ENCODE peak calls at places on chromosomes 2 and 18, in seven cellular contexts. One of them, this sample, is unnamed.

GRCh38 chr18:40072761-40073160 is 1882.3 kb upstream of the PIK3C3 start:
- DNase-seq in WTC11: no peak
- DNase-seq in HCT116: no peak
- DNase-seq in K562: no peak
- DNase-seq in HepG2: no peak
- DNase-seq in H1: no peak
- DNase-seq in GM12878: no peak
- DNase-seq in this sample: no peak

GRCh38 chr2:11180653-11181052 is 25.4 kb downstream of the SLC66A3 start:
- DNase-seq in WTC11: no peak
- DNase-seq in HCT116: no peak
- DNase-seq in K562: no peak
- DNase-seq in HepG2: no peak
- DNase-seq in H1: no peak
- DNase-seq in GM12878: no peak
- DNase-seq in this sample: no peak

GRCh38 chr18:34023471-34023870 is 201.2 kb downstream of the NOL4 start:
- DNase-seq in WTC11: no peak
- DNase-seq in HCT116: no peak
- DNase-seq in K562: no peak
- DNase-seq in HepG2: no peak
- DNase-seq in H1: peak
- DNase-seq in GM12878: no peak
- DNase-seq in this sample: no peak

GRCh38 chr18:11251891-11252270 is 102.5 kb upstream of the PIEZO2 start:
- DNase-seq in WTC11: no peak
- DNase-seq in HCT116: no peak
- DNase-seq in K562: no peak
- DNase-seq in HepG2: no peak
- DNase-seq in H1: no peak
- DNase-seq in GM12878: no peak
- DNase-seq in this sample: no peak

GRCh38 chr2:64818650-64819032 is 164.9 kb upstream of the SERTAD2 start:
- DNase-seq in WTC11: no peak
- DNase-seq in HCT116: no peak
- DNase-seq in K562: no peak
- DNase-seq in HepG2: no peak
- DNase-seq in H1: no peak
- DNase-seq in GM12878: no peak
- DNase-seq in this sample: no peak

GRCh38 chr2:14761118-14761517 is 128.6 kb downstream of the LRATD1 start:
- DNase-seq in WTC11: no peak
- DNase-seq in HCT116: no peak
- DNase-seq in K562: no peak
- DNase-seq in HepG2: no peak
- DNase-seq in H1: no peak
- DNase-seq in GM12878: no peak
- DNase-seq in this sample: no peak

GRCh38 chr2:11573418-11574175 is 39.8 kb downstream of the GREB1 start:
- DNase-seq in WTC11: peak
- DNase-seq in HCT116: no peak
- DNase-seq in K562: no peak
- DNase-seq in HepG2: no peak
- DNase-seq in H1: no peak
- DNase-seq in GM12878: no peak
- DNase-seq in this sample: no peak

GRCh38 chr2:128727914-128728313 is 409.2 kb upstream of the HS6ST1 start:
- DNase-seq in WTC11: no peak
- DNase-seq in HCT116: no peak
- DNase-seq in K562: no peak
- DNase-seq in HepG2: no peak
- DNase-seq in H1: no peak
- DNase-seq in GM12878: no peak
- DNase-seq in this sample: no peak

GRCh38 chr18:6994053-6994452 is 123.5 kb downstream of the LAMA1 start:
- DNase-seq in WTC11: no peak
- DNase-seq in HCT116: no peak
- DNase-seq in K562: no peak
- DNase-seq in HepG2: no peak
- DNase-seq in H1: no peak
- DNase-seq in GM12878: no peak
- DNase-seq in this sample: no peak

GRCh38 chr2:225100269-225100668 is 58.0 kb upstream of the DOCK10 start:
- DNase-seq in WTC11: no peak
- DNase-seq in HCT116: no peak
- DNase-seq in K562: no peak
- DNase-seq in HepG2: no peak
- DNase-seq in H1: no peak
- DNase-seq in GM12878: no peak
- DNase-seq in this sample: no peak

GRCh38 chr2:27095745-27096651 is 9.4 kb downstream of the KHK start:
- DNase-seq in WTC11: peak
- DNase-seq in HCT116: no peak
- DNase-seq in K562: peak
- DNase-seq in HepG2: peak
- DNase-seq in H1: no peak
- DNase-seq in GM12878: no peak
- DNase-seq in this sample: peak

GRCh38 chr2:240629419-240629967 is 4.2 kb downstream of the GPR35 start:
- DNase-seq in WTC11: no peak
- DNase-seq in HCT116: no peak
- DNase-seq in K562: no peak
- DNase-seq in HepG2: no peak
- DNase-seq in H1: no peak
- DNase-seq in GM12878: no peak
- DNase-seq in this sample: no peak

GRCh38 chr2:19675856-19676460 is 225.8 kb downstream of the TTC32 start:
- DNase-seq in WTC11: no peak
- DNase-seq in HCT116: no peak
- DNase-seq in K562: no peak
- DNase-seq in HepG2: no peak
- DNase-seq in H1: no peak
- DNase-seq in GM12878: no peak
- DNase-seq in this sample: no peak

GRCh38 chr2:106366145-106366544 is 102.1 kb downstream of the RGPD3 start:
- DNase-seq in WTC11: no peak
- DNase-seq in HCT116: no peak
- DNase-seq in K562: no peak
- DNase-seq in HepG2: no peak
- DNase-seq in H1: no peak
- DNase-seq in GM12878: no peak
- DNase-seq in this sample: no peak

GRCh38 chr2:166092889-166093288 is 34.9 kb downstream of the SCN1A start:
- DNase-seq in WTC11: no peak
- DNase-seq in HCT116: no peak
- DNase-seq in K562: no peak
- DNase-seq in HepG2: no peak
- DNase-seq in H1: no peak
- DNase-seq in GM12878: no peak
- DNase-seq in this sample: no peak

GRCh38 chr18:5627756-5628511 is 84.1 kb upstream of the EPB41L3 start:
- DNase-seq in WTC11: no peak
- DNase-seq in HCT116: no peak
- DNase-seq in K562: no peak
- DNase-seq in HepG2: no peak
- DNase-seq in H1: no peak
- DNase-seq in GM12878: no peak
- DNase-seq in this sample: peak

GRCh38 chr2:158024288-158024898 is 77.3 kb upstream of the UPP2 start:
- DNase-seq in WTC11: peak
- DNase-seq in HCT116: no peak
- DNase-seq in K562: peak
- DNase-seq in HepG2: peak
- DNase-seq in H1: no peak
- DNase-seq in GM12878: no peak
- DNase-seq in this sample: peak

GRCh38 chr18:75553021-75553420 is 125.5 kb upstream of the SMIM21 start:
- DNase-seq in WTC11: no peak
- DNase-seq in HCT116: no peak
- DNase-seq in K562: no peak
- DNase-seq in HepG2: no peak
- DNase-seq in H1: no peak
- DNase-seq in GM12878: no peak
- DNase-seq in this sample: no peak

GRCh38 chr2:117523267-117523666 is 291.2 kb upstream of the DDX18 start:
- DNase-seq in WTC11: no peak
- DNase-seq in HCT116: no peak
- DNase-seq in K562: peak
- DNase-seq in HepG2: no peak
- DNase-seq in H1: no peak
- DNase-seq in GM12878: no peak
- DNase-seq in this sample: no peak

GRCh38 chr2:219404954-219405353 is 13.2 kb upstream of the DES start:
- DNase-seq in WTC11: peak
- DNase-seq in HCT116: no peak
- DNase-seq in K562: no peak
- DNase-seq in HepG2: no peak
- DNase-seq in H1: no peak
- DNase-seq in GM12878: no peak
- DNase-seq in this sample: no peak
- TF ChIP-seq SP1 in WTC11: no peak
- TF ChIP-seq SP1 in HCT116: no peak
- TF ChIP-seq SP1 in K562: no peak
- TF ChIP-seq SP1 in HepG2: no peak
- TF ChIP-seq SP1 in H1: no peak
- TF ChIP-seq SP1 in GM12878: no peak
- TF ChIP-seq SP1 in this sample: no peak

GRCh38 chr2:51218057-51218456 is 186.1 kb upstream of the NRXN1 start:
- DNase-seq in WTC11: no peak
- DNase-seq in HCT116: no peak
- DNase-seq in K562: no peak
- DNase-seq in HepG2: no peak
- DNase-seq in H1: no peak
- DNase-seq in GM12878: no peak
- DNase-seq in this sample: no peak

GRCh38 chr2:51222106-51222505 is 190.2 kb upstream of the NRXN1 start:
- DNase-seq in WTC11: no peak
- DNase-seq in HCT116: no peak
- DNase-seq in K562: no peak
- DNase-seq in HepG2: no peak
- DNase-seq in H1: no peak
- DNase-seq in GM12878: no peak
- DNase-seq in this sample: no peak

GRCh38 chr2:51220606-51221005 is 188.7 kb upstream of the NRXN1 start:
- DNase-seq in WTC11: no peak
- DNase-seq in HCT116: no peak
- DNase-seq in K562: no peak
- DNase-seq in HepG2: no peak
- DNase-seq in H1: no peak
- DNase-seq in GM12878: no peak
- DNase-seq in this sample: no peak

GRCh38 chr2:51220080-51220479 is 188.1 kb upstream of the NRXN1 start:
- DNase-seq in WTC11: no peak
- DNase-seq in HCT116: no peak
- DNase-seq in K562: no peak
- DNase-seq in HepG2: no peak
- DNase-seq in H1: no peak
- DNase-seq in GM12878: no peak
- DNase-seq in this sample: no peak

DNA sequence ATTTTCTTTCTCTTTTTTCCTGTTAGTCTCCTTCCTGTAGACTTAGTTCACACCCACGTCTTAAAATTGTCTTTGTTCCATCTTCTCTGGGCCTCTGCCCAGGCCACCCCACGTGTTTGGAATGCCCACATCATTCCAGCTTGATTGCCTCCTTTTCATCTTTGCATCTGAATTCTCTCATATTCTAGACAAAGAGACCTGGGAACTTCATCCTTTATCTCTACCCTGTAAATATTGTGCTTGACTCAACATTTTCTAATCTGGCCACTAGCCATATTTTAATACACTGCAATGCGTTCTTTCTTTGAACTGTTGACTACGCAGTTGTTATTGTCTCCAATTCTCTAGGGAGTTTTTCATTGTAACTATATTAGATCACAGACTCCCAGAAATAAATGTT is 187.5 kb upstream of the NRXN1 start:
- DNase-seq in WTC11: no peak
- DNase-seq in HCT116: no peak
- DNase-seq in K562: no peak
- DNase-seq in HepG2: no peak
- DNase-seq in H1: no peak
- DNase-seq in GM12878: no peak
- DNase-seq in this sample: no peak
- TF ChIP-seq SP1 in WTC11: no peak
- TF ChIP-seq SP1 in HCT116: no peak
- TF ChIP-seq SP1 in K562: no peak
- TF ChIP-seq SP1 in HepG2: no peak
- TF ChIP-seq SP1 in H1: no peak
- TF ChIP-seq SP1 in GM12878: no peak
- TF ChIP-seq SP1 in this sample: no peak

DNA sequence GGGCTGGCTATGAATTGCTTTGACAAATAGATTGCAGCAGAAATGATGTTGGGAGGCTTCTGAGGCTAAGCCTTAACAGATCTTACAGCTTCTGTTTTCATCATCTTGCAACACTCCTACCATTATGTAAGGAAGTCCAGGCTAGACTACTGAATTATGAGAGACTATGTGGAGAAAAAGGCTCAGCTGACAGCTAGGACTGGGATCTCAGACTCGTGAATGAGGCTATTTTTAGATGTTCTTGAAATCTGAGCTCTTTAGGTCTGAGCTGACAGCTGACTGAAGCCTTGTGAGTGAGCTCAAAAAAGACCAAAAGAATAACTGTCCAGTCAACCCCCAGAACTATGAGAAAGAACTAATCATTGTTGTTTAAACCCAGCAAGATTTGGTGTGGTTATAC is 70.3 kb downstream of the VWC2L start:
- DNase-seq in WTC11: no peak
- DNase-seq in HCT116: no peak
- DNase-seq in K562: no peak
- DNase-seq in HepG2: no peak
- DNase-seq in H1: no peak
- DNase-seq in GM12878: no peak
- DNase-seq in this sample: peak
- TF ChIP-seq SP1 in WTC11: no peak
- TF ChIP-seq SP1 in HCT116: no peak
- TF ChIP-seq SP1 in K562: no peak
- TF ChIP-seq SP1 in HepG2: no peak
- TF ChIP-seq SP1 in H1: no peak
- TF ChIP-seq SP1 in GM12878: no peak
- TF ChIP-seq SP1 in this sample: no peak

GRCh38 chr2:84559838-84560237 is 43.5 kb downstream of the DNAH6 start:
- DNase-seq in WTC11: no peak
- DNase-seq in HCT116: no peak
- DNase-seq in K562: no peak
- DNase-seq in HepG2: no peak
- DNase-seq in H1: no peak
- DNase-seq in GM12878: no peak
- DNase-seq in this sample: no peak

GRCh38 chr2:84550916-84551315 is 34.6 kb downstream of the DNAH6 start:
- DNase-seq in WTC11: no peak
- DNase-seq in HCT116: no peak
- DNase-seq in K562: no peak
- DNase-seq in HepG2: no peak
- DNase-seq in H1: no peak
- DNase-seq in GM12878: no peak
- DNase-seq in this sample: no peak

DNA sequence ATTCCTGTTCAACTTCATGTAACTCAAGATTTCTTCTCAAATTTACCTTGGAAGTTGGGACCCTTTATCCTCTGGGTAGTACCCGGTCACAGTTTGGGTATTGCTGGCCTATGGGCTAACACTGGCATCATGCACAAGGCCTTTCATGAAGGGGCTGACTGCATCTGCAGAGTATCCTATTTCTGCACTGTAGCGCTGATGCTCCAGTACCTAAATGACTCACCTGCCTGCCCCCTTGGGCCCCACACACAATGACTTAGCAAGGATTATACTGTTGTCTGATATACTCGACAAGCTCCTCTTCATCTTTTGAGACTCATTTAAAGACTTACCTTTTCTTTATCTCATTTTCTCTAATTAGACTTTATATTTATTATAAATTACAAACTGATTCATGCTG is 39.9 kb downstream of the DNAH6 start:
- DNase-seq in WTC11: no peak
- DNase-seq in HCT116: no peak
- DNase-seq in K562: no peak
- DNase-seq in HepG2: no peak
- DNase-seq in H1: no peak
- DNase-seq in GM12878: no peak
- DNase-seq in this sample: no peak
- TF ChIP-seq SP1 in WTC11: no peak
- TF ChIP-seq SP1 in HCT116: no peak
- TF ChIP-seq SP1 in K562: no peak
- TF ChIP-seq SP1 in HepG2: no peak
- TF ChIP-seq SP1 in H1: no peak
- TF ChIP-seq SP1 in GM12878: no peak
- TF ChIP-seq SP1 in this sample: no peak

This sample was measured in HEK293T.